ENCODE peak calls at places on chromosomes 5 and 9, in seven cellular contexts. One of them, this sample, is unnamed.

GRCh38 chr5:178145965-178146820 is 7.5 kb downstream of the NHP2 start:
- DNase-seq in NAMALWA: peak
- DNase-seq in GDM1: peak
- DNase-seq in activated CD4-positive, alpha-beta T cell treated with anti-CD3 and anti-CD28 coated beads, Interleukin-2, amount 50 U/mL, for 1 hour: peak
- DNase-seq in hypothalamus: peak
- DNase-seq in NCI-H524: no peak
- DNase-seq in H7: peak
- DNase-seq in this sample: no peak

GRCh38 chr5:115770466-115770865 is 46.0 kb downstream of the CDO1 start:
- DNase-seq in activated CD4-positive, alpha-beta T cell treated with anti-CD3 and anti-CD28 coated beads, Interleukin-2, amount 50 U/mL, for 1 hour: no peak
- DNase-seq in GDM1: no peak
- DNase-seq in NCI-H524: no peak
- DNase-seq in NAMALWA: peak
- DNase-seq in hypothalamus: no peak
- DNase-seq in H7: peak
- DNase-seq in this sample: no peak

GRCh38 chr9:93198117-93198838 is 14.3 kb downstream of the WNK2 start:
- DNase-seq in activated CD4-positive, alpha-beta T cell treated with anti-CD3 and anti-CD28 coated beads, Interleukin-2, amount 50 U/mL, for 1 hour: no peak
- DNase-seq in H7: peak
- DNase-seq in NAMALWA: no peak
- DNase-seq in GDM1: no peak
- DNase-seq in NCI-H524: no peak
- DNase-seq in hypothalamus: no peak
- DNase-seq in this sample: no peak

GRCh38 chr5:1468247-1468612 is 23.0 kb upstream of the SLC6A3 start:
- DNase-seq in hypothalamus: no peak
- DNase-seq in H7: peak
- DNase-seq in NCI-H524: no peak
- DNase-seq in NAMALWA: peak
- DNase-seq in GDM1: no peak
- DNase-seq in activated CD4-positive, alpha-beta T cell treated with anti-CD3 and anti-CD28 coated beads, Interleukin-2, amount 50 U/mL, for 1 hour: peak
- DNase-seq in this sample: no peak

GRCh38 chr9:69497816-69498215 is 172.8 kb downstream of the ENTREP1 start:
- DNase-seq in NCI-H524: no peak
- DNase-seq in NAMALWA: no peak
- DNase-seq in H7: no peak
- DNase-seq in hypothalamus: no peak
- DNase-seq in GDM1: no peak
- DNase-seq in activated CD4-positive, alpha-beta T cell treated with anti-CD3 and anti-CD28 coated beads, Interleukin-2, amount 50 U/mL, for 1 hour: no peak
- DNase-seq in this sample: no peak

GRCh38 chr5:79924936-79925893 is 65.8 kb downstream of the MTX3 start:
- DNase-seq in activated CD4-positive, alpha-beta T cell treated with anti-CD3 and anti-CD28 coated beads, Interleukin-2, amount 50 U/mL, for 1 hour: peak
- DNase-seq in NAMALWA: peak
- DNase-seq in H7: peak
- DNase-seq in GDM1: no peak
- DNase-seq in NCI-H524: peak
- DNase-seq in hypothalamus: no peak
- DNase-seq in this sample: no peak

GRCh38 chr9:113345165-113345564 is 4.2 kb upstream of the BSPRY start:
- DNase-seq in NCI-H524: no peak
- DNase-seq in NAMALWA: no peak
- DNase-seq in H7: no peak
- DNase-seq in GDM1: no peak
- DNase-seq in activated CD4-positive, alpha-beta T cell treated with anti-CD3 and anti-CD28 coated beads, Interleukin-2, amount 50 U/mL, for 1 hour: no peak
- DNase-seq in hypothalamus: no peak
- DNase-seq in this sample: no peak

GRCh38 chr5:166795756-166796155 is 1495.7 kb upstream of the WWC1 start:
- DNase-seq in hypothalamus: no peak
- DNase-seq in NCI-H524: no peak
- DNase-seq in H7: no peak
- DNase-seq in activated CD4-positive, alpha-beta T cell treated with anti-CD3 and anti-CD28 coated beads, Interleukin-2, amount 50 U/mL, for 1 hour: no peak
- DNase-seq in NAMALWA: no peak
- DNase-seq in GDM1: no peak
- DNase-seq in this sample: no peak

GRCh38 chr5:95669540-95669939 is 13.3 kb downstream of the SPATA9 start:
- DNase-seq in activated CD4-positive, alpha-beta T cell treated with anti-CD3 and anti-CD28 coated beads, Interleukin-2, amount 50 U/mL, for 1 hour: no peak
- DNase-seq in NCI-H524: no peak
- DNase-seq in hypothalamus: no peak
- DNase-seq in GDM1: no peak
- DNase-seq in NAMALWA: no peak
- DNase-seq in H7: no peak
- DNase-seq in this sample: no peak

GRCh38 chr5:17805426-17805825 is 171.2 kb downstream of the TAF11L14 start:
- DNase-seq in NCI-H524: no peak
- DNase-seq in GDM1: no peak
- DNase-seq in H7: no peak
- DNase-seq in activated CD4-positive, alpha-beta T cell treated with anti-CD3 and anti-CD28 coated beads, Interleukin-2, amount 50 U/mL, for 1 hour: no peak
- DNase-seq in NAMALWA: no peak
- DNase-seq in hypothalamus: no peak
- DNase-seq in this sample: no peak

GRCh38 chr9:1604942-1605560 is 410.1 kb upstream of the SMARCA2 start:
- DNase-seq in H7: peak
- DNase-seq in activated CD4-positive, alpha-beta T cell treated with anti-CD3 and anti-CD28 coated beads, Interleukin-2, amount 50 U/mL, for 1 hour: no peak
- DNase-seq in NAMALWA: peak
- DNase-seq in NCI-H524: peak
- DNase-seq in hypothalamus: no peak
- DNase-seq in GDM1: no peak
- DNase-seq in this sample: peak

GRCh38 chr9:122951056-122951455 is 10.2 kb downstream of the RABGAP1 start:
- DNase-seq in NCI-H524: no peak
- DNase-seq in GDM1: no peak
- DNase-seq in hypothalamus: no peak
- DNase-seq in NAMALWA: no peak
- DNase-seq in H7: no peak
- DNase-seq in activated CD4-positive, alpha-beta T cell treated with anti-CD3 and anti-CD28 coated beads, Interleukin-2, amount 50 U/mL, for 1 hour: no peak
- DNase-seq in this sample: no peak

GRCh38 chr9:136429075-136429628 is 10.5 kb downstream of the INPP5E start:
- DNase-seq in H7: no peak
- DNase-seq in hypothalamus: no peak
- DNase-seq in GDM1: no peak
- DNase-seq in NCI-H524: no peak
- DNase-seq in NAMALWA: no peak
- DNase-seq in activated CD4-positive, alpha-beta T cell treated with anti-CD3 and anti-CD28 coated beads, Interleukin-2, amount 50 U/mL, for 1 hour: no peak
- DNase-seq in this sample: no peak

GRCh38 chr5:116579139-116579538 is 4.5 kb upstream of the SEMA6A start:
- DNase-seq in activated CD4-positive, alpha-beta T cell treated with anti-CD3 and anti-CD28 coated beads, Interleukin-2, amount 50 U/mL, for 1 hour: no peak
- DNase-seq in NCI-H524: no peak
- DNase-seq in H7: no peak
- DNase-seq in hypothalamus: no peak
- DNase-seq in NAMALWA: no peak
- DNase-seq in GDM1: no peak
- DNase-seq in this sample: no peak

GRCh38 chr5:90807483-90807882 is 248.9 kb downstream of the ADGRV1 start:
- DNase-seq in NCI-H524: no peak
- DNase-seq in activated CD4-positive, alpha-beta T cell treated with anti-CD3 and anti-CD28 coated beads, Interleukin-2, amount 50 U/mL, for 1 hour: no peak
- DNase-seq in H7: no peak
- DNase-seq in GDM1: no peak
- DNase-seq in NAMALWA: no peak
- DNase-seq in hypothalamus: no peak
- DNase-seq in this sample: no peak

GRCh38 chr9:13962006-13962405 is 351.9 kb downstream of the NFIB start:
- DNase-seq in hypothalamus: no peak
- DNase-seq in H7: no peak
- DNase-seq in activated CD4-positive, alpha-beta T cell treated with anti-CD3 and anti-CD28 coated beads, Interleukin-2, amount 50 U/mL, for 1 hour: no peak
- DNase-seq in NAMALWA: no peak
- DNase-seq in GDM1: no peak
- DNase-seq in NCI-H524: no peak
- DNase-seq in this sample: no peak

GRCh38 chr5:146027746-146028145 is 77.6 kb downstream of the PLAC8L1 start:
- DNase-seq in NCI-H524: no peak
- DNase-seq in H7: no peak
- DNase-seq in NAMALWA: no peak
- DNase-seq in GDM1: no peak
- DNase-seq in hypothalamus: no peak
- DNase-seq in activated CD4-positive, alpha-beta T cell treated with anti-CD3 and anti-CD28 coated beads, Interleukin-2, amount 50 U/mL, for 1 hour: no peak
- DNase-seq in this sample: no peak

GRCh38 chr5:84130006-84130580 is 254.6 kb downstream of the EDIL3 start:
- DNase-seq in NCI-H524: no peak
- DNase-seq in H7: no peak
- DNase-seq in GDM1: no peak
- DNase-seq in NAMALWA: no peak
- DNase-seq in hypothalamus: no peak
- DNase-seq in activated CD4-positive, alpha-beta T cell treated with anti-CD3 and anti-CD28 coated beads, Interleukin-2, amount 50 U/mL, for 1 hour: no peak
- DNase-seq in this sample: no peak

GRCh38 chr9:88534456-88535225 is at the start of gene NXNL2:
- DNase-seq in H7: peak
- DNase-seq in GDM1: no peak
- DNase-seq in hypothalamus: peak
- DNase-seq in NAMALWA: no peak
- DNase-seq in activated CD4-positive, alpha-beta T cell treated with anti-CD3 and anti-CD28 coated beads, Interleukin-2, amount 50 U/mL, for 1 hour: peak
- DNase-seq in NCI-H524: no peak
- DNase-seq in this sample: no peak

GRCh38 chr9:15293727-15294405 is 13.2 kb downstream of the TTC39B start:
- DNase-seq in hypothalamus: no peak
- DNase-seq in NCI-H524: no peak
- DNase-seq in H7: no peak
- DNase-seq in NAMALWA: no peak
- DNase-seq in GDM1: no peak
- DNase-seq in activated CD4-positive, alpha-beta T cell treated with anti-CD3 and anti-CD28 coated beads, Interleukin-2, amount 50 U/mL, for 1 hour: no peak
- DNase-seq in this sample: no peak

GRCh38 chr9:108367188-108367587 is 488.6 kb downstream of the ACTL7B start:
- DNase-seq in activated CD4-positive, alpha-beta T cell treated with anti-CD3 and anti-CD28 coated beads, Interleukin-2, amount 50 U/mL, for 1 hour: no peak
- DNase-seq in NAMALWA: no peak
- DNase-seq in NCI-H524: no peak
- DNase-seq in GDM1: no peak
- DNase-seq in hypothalamus: no peak
- DNase-seq in H7: no peak
- DNase-seq in this sample: no peak

GRCh38 chr5:93294184-93294583 is 286.8 kb downstream of the NR2F1-AS1 start:
- DNase-seq in NAMALWA: no peak
- DNase-seq in NCI-H524: no peak
- DNase-seq in H7: no peak
- DNase-seq in activated CD4-positive, alpha-beta T cell treated with anti-CD3 and anti-CD28 coated beads, Interleukin-2, amount 50 U/mL, for 1 hour: no peak
- DNase-seq in GDM1: no peak
- DNase-seq in hypothalamus: no peak
- DNase-seq in this sample: no peak

GRCh38 chr5:141883184-141883947 is 5.2 kb upstream of the PCDH1 start:
- DNase-seq in NCI-H524: no peak
- DNase-seq in NAMALWA: no peak
- DNase-seq in hypothalamus: peak
- DNase-seq in GDM1: no peak
- DNase-seq in activated CD4-positive, alpha-beta T cell treated with anti-CD3 and anti-CD28 coated beads, Interleukin-2, amount 50 U/mL, for 1 hour: peak
- DNase-seq in H7: peak
- DNase-seq in this sample: no peak

GRCh38 chr9:37903581-37903830 is 421 bp downstream of the SLC25A51 start:
- DNase-seq in activated CD4-positive, alpha-beta T cell treated with anti-CD3 and anti-CD28 coated beads, Interleukin-2, amount 50 U/mL, for 1 hour: no peak
- DNase-seq in hypothalamus: no peak
- DNase-seq in NCI-H524: no peak
- DNase-seq in H7: no peak
- DNase-seq in GDM1: no peak
- DNase-seq in NAMALWA: no peak
- DNase-seq in this sample: no peak

GRCh38 chr9:136860529-136860928 is 5.6 kb downstream of the EDF1 start:
- DNase-seq in GDM1: no peak
- DNase-seq in hypothalamus: no peak
- DNase-seq in NAMALWA: no peak
- DNase-seq in activated CD4-positive, alpha-beta T cell treated with anti-CD3 and anti-CD28 coated beads, Interleukin-2, amount 50 U/mL, for 1 hour: no peak
- DNase-seq in NCI-H524: no peak
- DNase-seq in H7: peak
- DNase-seq in this sample: no peak

GRCh38 chr9:3751125-3751758 is 225.4 kb upstream of the RFX3 start:
- DNase-seq in H7: no peak
- DNase-seq in NAMALWA: no peak
- DNase-seq in activated CD4-positive, alpha-beta T cell treated with anti-CD3 and anti-CD28 coated beads, Interleukin-2, amount 50 U/mL, for 1 hour: no peak
- DNase-seq in GDM1: no peak
- DNase-seq in hypothalamus: no peak
- DNase-seq in NCI-H524: no peak
- DNase-seq in this sample: no peak

This sample was measured in NCI-H2107.